ENCODE peak calls at places on chromosome 21, in six cellular contexts. W is uterus; K is ovary; E is thyroid gland; N is left lung; F is CD4-positive, CD25-positive, alpha-beta regulatory T cell. R is an unnamed sample.

GRCh38 chr21:28745131-28746055 is 247.3 kb downstream of the LTN1 start:
- DNase-seq in W (peak), K (peak), E (peak), N (peak), F (peak), R (peak)

GRCh38 chr21:42411197-42411869 is 7.6 kb downstream of the UBASH3A start:
- DNase-seq in W (no peak), K (no peak), E (no peak), N (no peak), F (peak), R (no peak)

GRCh38 chr21:34156957-34157356 is 83.6 kb downstream of the MRPS6 start:
- DNase-seq in W (no peak), K (no peak), E (peak), N (no peak), F (no peak), R (no peak)

GRCh38 chr21:41769106-41769505 is 2.3 kb upstream of the RIPK4 start:
- DNase-seq in W (no peak), K (no peak), E (no peak), N (no peak), F (no peak), R (no peak)

GRCh38 chr21:36725793-36726386 is 27.0 kb downstream of the SIM2 start:
- DNase-seq in W (peak), K (no peak), E (no peak), N (no peak), F (no peak), R (no peak)

GRCh38 chr21:41141031-41141457 is 26.9 kb upstream of the BACE2 start:
- DNase-seq in W (no peak), K (no peak), E (peak), N (no peak), F (no peak), R (no peak)

GRCh38 chr21:43712268-43712942 is 6.5 kb upstream of the PDXK start:
- DNase-seq in W (no peak), K (no peak), E (peak), N (no peak), F (no peak), R (no peak)

GRCh38 chr21:39659070-39659815 is 46.5 kb downstream of the B3GALT5 start:
- DNase-seq in W (no peak), K (no peak), E (no peak), N (no peak), F (no peak), R (no peak)

GRCh38 chr21:17726047-17726446 is 93.1 kb downstream of the C21orf91 start:
- DNase-seq in W (no peak), K (no peak), E (no peak), N (no peak), F (no peak), R (no peak)

GRCh38 chr21:42707207-42707830 is 53.9 kb downstream of the PDE9A start:
- DNase-seq in W (no peak), K (no peak), E (no peak), N (no peak), F (no peak), R (no peak)

GRCh38 chr21:36589352-36589971 is 109.5 kb upstream of the SIM2 start:
- DNase-seq in W (no peak), K (peak), E (peak), N (peak), F (peak), R (peak)

GRCh38 chr21:14900611-14901010 is 164.2 kb downstream of the NRIP1 start:
- DNase-seq in W (no peak), K (no peak), E (no peak), N (no peak), F (no peak), R (no peak)
- H3K4me3 ChIP-seq in W (no peak), K (no peak), E (no peak), N (no peak), F (no peak), R (no peak)

DNA sequence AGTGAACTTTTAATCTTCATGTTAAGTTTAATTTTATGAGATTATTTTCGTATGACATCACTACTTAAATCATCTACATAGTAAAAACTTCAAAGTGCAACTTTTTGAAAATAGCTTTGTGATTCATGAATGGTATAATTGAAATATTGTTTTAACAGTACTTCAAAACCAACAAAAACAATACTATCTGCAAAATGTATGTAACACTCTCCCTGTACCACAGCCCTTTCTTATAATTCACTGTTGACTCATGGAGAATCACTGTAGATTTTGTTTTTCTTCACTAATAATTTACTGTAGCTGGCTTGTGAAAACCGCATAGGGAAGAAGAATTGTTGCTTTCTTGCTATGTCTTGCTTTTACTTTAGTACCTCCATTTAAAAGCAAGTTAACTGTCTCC is 301.4 kb upstream of the ADAMTS5 start:
- DNase-seq in W (no peak), K (no peak), E (no peak), N (no peak), F (no peak), R (no peak)
- H3K27ac ChIP-seq in W (peak), K (peak), E (no peak), N (peak), F (no peak), R (no peak)

DNA sequence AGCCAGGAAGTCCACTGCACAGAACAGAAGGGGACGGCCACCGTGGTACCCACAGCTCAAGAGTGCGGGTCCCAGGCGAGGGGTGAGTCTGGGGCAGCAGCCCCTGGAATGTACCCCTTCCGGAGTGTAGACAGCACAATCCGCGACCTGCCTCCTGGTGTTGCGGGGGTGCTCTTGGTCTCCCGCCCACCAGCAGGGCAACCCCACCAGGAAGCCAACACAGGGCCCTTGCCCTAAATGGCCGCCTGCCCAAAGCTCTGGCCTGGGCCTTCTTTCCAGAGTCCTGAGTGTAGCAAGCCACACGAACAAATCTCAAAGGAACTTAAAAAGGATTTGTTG is 1.1 kb upstream of the SLC19A1 start:
- DNase-seq in W (peak), K (peak), E (no peak), N (peak), F (no peak), R (peak)
- H3K4me3 ChIP-seq in W (no peak), K (no peak), E (no peak), N (no peak), F (no peak), R (no peak)

DNA sequence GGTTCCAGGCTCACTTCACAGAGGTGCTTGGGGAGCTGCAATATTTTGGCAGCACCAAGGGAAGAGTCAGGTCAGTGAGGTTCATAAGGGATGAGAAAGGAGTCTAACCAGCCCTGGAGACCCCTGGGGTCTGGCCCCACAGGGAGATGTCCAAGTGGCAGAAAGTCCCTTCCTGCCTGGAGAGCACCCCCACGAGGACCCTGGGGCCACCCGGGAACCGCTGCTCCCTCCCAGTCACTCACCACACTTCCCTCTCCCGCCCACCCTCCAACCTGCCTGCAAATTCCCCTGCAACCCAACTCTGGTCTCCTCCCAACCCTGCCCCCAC is 6.5 kb upstream of the ITGB2 start:
- DNase-seq in W (no peak), K (no peak), E (no peak), N (no peak), F (no peak), R (no peak)
- H3K27ac ChIP-seq in W (no peak), K (no peak), E (no peak), N (no peak), F (peak), R (no peak)

GRCh38 chr21:32331444-32332305 is 33.0 kb downstream of the MRAP start:
- DNase-seq in W (no peak), K (no peak), E (no peak), N (no peak), F (no peak), R (no peak)
- H3K4me3 ChIP-seq in W (no peak), K (no peak), E (no peak), N (no peak), F (no peak), R (no peak)

GRCh38 chr21:38561205-38561604 is 62.9 kb upstream of the ERG start:
- DNase-seq in W (no peak), K (no peak), E (no peak), N (no peak), F (no peak), R (no peak)

GRCh38 chr21:38556390-38556789 is 58.1 kb upstream of the ERG start:
- DNase-seq in W (no peak), K (no peak), E (no peak), N (no peak), F (no peak), R (no peak)

GRCh38 chr21:38567577-38568360 is 69.5 kb upstream of the ERG start:
- DNase-seq in W (no peak), K (no peak), E (no peak), N (no peak), F (no peak), R (no peak)

GRCh38 chr21:38561613-38562012 is 63.3 kb upstream of the ERG start:
- DNase-seq in W (no peak), K (no peak), E (no peak), N (no peak), F (no peak), R (no peak)

GRCh38 chr21:38562182-38562581 is 63.9 kb upstream of the ERG start:
- DNase-seq in W (no peak), K (no peak), E (no peak), N (no peak), F (no peak), R (no peak)
- H3K27ac ChIP-seq in W (no peak), K (no peak), E (no peak), N (no peak), F (no peak), R (no peak)